ENCODE peak calls at places on chromosomes 16 and 17, in seven cellular contexts. Y, J, Q, T, M, U and V are unnamed samples.

GRCh38 chr17:57016764-57017116 is 38.8 kb downstream of the SCPEP1 start:
- DNase-seq in M (no peak), Q (no peak), Y (no peak), J (no peak), U (no peak), T (no peak), V (no peak)

GRCh38 chr16:351804-352520 is 561 bp downstream of the AXIN1 start:
- DNase-seq in Y (peak), J (no peak), T (no peak), Q (no peak), M (no peak), U (no peak), V (no peak)

GRCh38 chr17:77186141-77186604 is 45.4 kb downstream of the SEC14L1 start:
- DNase-seq in J (no peak), T (no peak), M (no peak), Q (no peak), Y (peak), U (no peak), V (no peak)

GRCh38 chr17:21214777-21215541 is 998 bp upstream of the TMEM11 start:
- DNase-seq in U (no peak), Y (no peak), Q (peak), M (no peak), J (no peak), T (no peak), V (no peak)

GRCh38 chr17:57987582-57988300 is at the start of gene VEZF1:
- DNase-seq in T (peak), M (peak), Q (peak), J (no peak), Y (peak), U (no peak), V (no peak)

GRCh38 chr17:42548070-42548837 is 4.5 kb upstream of the HSD17B1 start:
- DNase-seq in M (peak), U (no peak), J (no peak), Y (peak), Q (no peak), T (peak), V (peak)

GRCh38 chr16:1428511-1428910 is 2.4 kb upstream of the PERCC1 start:
- DNase-seq in Q (no peak), M (peak), T (no peak), Y (peak), J (no peak), U (no peak), V (no peak)

GRCh38 chr17:54974758-54975157 is 6.2 kb downstream of the STXBP4 start:
- DNase-seq in Q (no peak), T (no peak), U (no peak), J (no peak), M (no peak), Y (no peak), V (no peak)

GRCh38 chr17:38605852-38606645 is at the start of gene SRCIN1:
- DNase-seq in Y (peak), J (no peak), Q (peak), T (no peak), U (peak), M (peak), V (no peak)

GRCh38 chr16:13143551-13143950 is 242.2 kb downstream of the SHISA9 start:
- DNase-seq in J (no peak), Q (no peak), T (no peak), U (no peak), Y (no peak), M (no peak), V (no peak)

GRCh38 chr17:50136096-50136687 is 6.2 kb upstream of the SAMD14 start:
- DNase-seq in T (peak), Y (no peak), M (no peak), U (no peak), J (no peak), Q (no peak), V (no peak)

GRCh38 chr17:50135316-50136095 is 5.5 kb upstream of the SAMD14 start:
- DNase-seq in Q (no peak), M (no peak), Y (no peak), T (no peak), U (no peak), J (no peak), V (no peak)

GRCh38 chr17:50133028-50133768 is 3.2 kb upstream of the SAMD14 start:
- DNase-seq in J (no peak), M (peak), U (no peak), T (no peak), Y (no peak), Q (no peak), V (no peak)

GRCh38 chr17:50133769-50134099 is 3.8 kb upstream of the SAMD14 start:
- DNase-seq in Q (no peak), M (no peak), T (no peak), J (no peak), U (no peak), Y (no peak), V (no peak)

GRCh38 chr17:50134206-50135110 is 4.5 kb upstream of the SAMD14 start:
- DNase-seq in T (no peak), U (no peak), Y (no peak), M (peak), J (no peak), Q (no peak), V (no peak)
- TF ChIP-seq CTCF in T (no peak), U (no peak), Y (no peak), M (peak), J (no peak), Q (no peak), V (no peak)

GRCh38 chr17:9971991-9972390 is 66.9 kb upstream of the RCVRN start:
- DNase-seq in Y (no peak), T (no peak), J (no peak), Q (peak), U (no peak), M (no peak), V (no peak)
- TF ChIP-seq CTCF in Y (no peak), T (no peak), J (no peak), Q (no peak), U (no peak), M (no peak), V (no peak)

DNA sequence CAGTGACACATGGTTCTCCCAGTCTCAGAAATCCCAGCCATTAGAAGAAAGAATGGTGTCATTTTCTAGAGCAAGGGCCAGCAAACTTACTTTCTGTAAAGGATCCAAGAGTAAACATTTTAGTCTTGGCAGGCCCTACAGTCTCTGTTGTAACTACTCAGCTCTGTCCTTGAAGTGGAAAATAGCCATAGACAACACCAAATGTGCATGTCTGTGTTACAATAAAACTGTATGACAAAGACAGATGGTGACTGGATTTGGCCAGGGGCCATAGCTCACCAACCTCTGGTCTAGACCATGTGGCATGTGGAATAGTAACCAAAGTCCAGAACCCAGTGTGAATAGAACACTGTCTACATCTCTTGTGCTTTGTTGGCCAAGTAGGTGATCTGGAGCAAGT is 286.5 kb downstream of the HS3ST4 start:
- DNase-seq in J (no peak), Y (no peak), Q (no peak), M (no peak), T (no peak), U (no peak), V (no peak)
- TF ChIP-seq CTCF in J (no peak), Y (no peak), Q (no peak), M (no peak), T (no peak), U (no peak), V (no peak)

DNA sequence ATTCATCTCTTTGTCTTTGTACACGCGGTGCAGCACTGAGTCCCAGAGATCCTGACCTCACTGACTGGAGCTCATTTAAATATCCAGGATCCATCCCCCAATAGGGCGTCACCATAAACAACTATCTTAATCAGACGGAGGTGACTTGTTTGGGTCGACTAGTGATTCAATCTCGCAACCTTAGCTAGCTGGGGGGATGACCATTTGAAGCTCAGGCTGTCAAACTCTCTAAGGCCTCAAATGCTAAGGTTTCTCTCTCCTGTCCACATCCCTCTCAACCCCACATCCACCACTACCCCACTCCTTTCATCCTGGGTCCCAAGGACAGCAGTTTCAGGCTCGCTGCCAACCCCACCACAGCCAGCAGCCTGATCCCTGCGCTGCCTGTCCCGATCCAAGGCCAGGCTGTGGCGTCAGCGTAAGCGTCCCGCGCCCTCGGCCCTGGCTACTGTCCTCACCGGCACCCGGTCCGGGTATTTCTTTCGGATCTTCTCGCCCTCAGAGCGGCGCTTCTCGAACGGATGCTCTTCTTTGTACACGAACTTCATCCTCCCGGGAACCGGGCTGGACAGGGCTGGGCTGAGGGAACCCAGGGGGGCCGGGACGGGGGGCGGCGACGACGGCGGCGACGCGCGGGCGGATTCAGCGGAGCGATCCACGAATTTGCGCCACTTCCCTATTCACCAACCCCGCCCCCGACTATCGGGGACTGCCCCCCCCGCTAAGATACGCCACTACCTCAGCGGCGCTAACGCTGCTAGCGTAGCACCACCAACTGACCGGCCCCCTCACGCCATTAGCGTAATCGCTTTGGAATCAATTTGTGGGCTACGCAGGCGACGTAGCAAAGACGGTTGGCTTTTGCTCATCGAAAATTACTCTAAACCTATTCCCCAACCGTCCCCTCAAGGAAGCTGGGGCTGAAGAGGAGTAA is at the start of gene GABARAP:
- DNase-seq in U (peak), Q (peak), T (peak), J (peak), Y (peak), M (peak), V (peak)
- TF ChIP-seq CTCF in U (no peak), Q (no peak), T (no peak), J (no peak), Y (no peak), M (no peak), V (no peak)